ENCODE peak calls at places on chromosomes 12 and 14, in four cellular contexts. C, G, Y and Z are unnamed samples.

GRCh38 chr14:102323102-102323501 is 3.6 kb downstream of the ZNF839 start:
- DNase-seq in Y (no peak), G (peak; percentile 90), C (no peak), Z (peak; percentile 86)

GRCh38 chr14:24952851-24953666 is 96.9 kb downstream of the STXBP6 start:
- DNase-seq in C (no peak), G (no peak), Y (no peak), Z (no peak)

GRCh38 chr12:27344760-27345159 is 12.1 kb downstream of the BMAL2 start:
- DNase-seq in C (no peak), Y (no peak), G (no peak), Z (no peak)

GRCh38 chr14:72904840-72905561 is 11.1 kb upstream of the DPF3 start:
- DNase-seq in G (peak; percentile 87), Y (peak; percentile 68), C (peak; percentile 65), Z (peak; percentile 58)

GRCh38 chr12:72547593-72547992 is 275.4 kb downstream of the TRHDE start:
- DNase-seq in G (no peak), Y (no peak), C (no peak), Z (no peak)

GRCh38 chr14:102835959-102836358 is 58.7 kb downstream of the TRAF3 start:
- DNase-seq in G (no peak), Y (no peak), C (no peak), Z (no peak)

GRCh38 chr14:33165144-33165925 is 226.7 kb downstream of the NPAS3 start:
- DNase-seq in G (no peak), Y (no peak), C (no peak), Z (no peak)

GRCh38 chr12:120710805-120711296 is 593 bp downstream of the UNC119B start:
- DNase-seq in C (no peak), Y (peak; percentile 20), G (no peak), Z (no peak)

GRCh38 chr14:92692822-92693226 is 55.6 kb downstream of the LGMN start:
- DNase-seq in C (peak; percentile 79), G (peak; percentile 66), Y (peak; percentile 62), Z (peak; percentile 90)

GRCh38 chr14:68285421-68286179 is 466.0 kb downstream of the RAD51B start:
- DNase-seq in G (peak; percentile 58), C (no peak), Y (peak; percentile 48), Z (no peak)

GRCh38 chr14:68282479-68283377 is 463.1 kb downstream of the RAD51B start:
- DNase-seq in G (no peak), C (no peak), Y (peak; percentile 32), Z (no peak)

GRCh38 chr14:68284834-68285233 is 465.3 kb downstream of the RAD51B start:
- DNase-seq in G (no peak), Y (no peak), C (no peak), Z (peak; percentile 62)

GRCh38 chr14:68283378-68284123 is 464.0 kb downstream of the RAD51B start:
- DNase-seq in G (peak; percentile 34), Y (peak; percentile 74), C (no peak), Z (peak; percentile 70)

GRCh38 chr14:68284333-68284732 is 464.8 kb downstream of the RAD51B start:
- DNase-seq in C (no peak), Y (no peak), G (peak; percentile 82), Z (no peak)
- H3K4me1 ChIP-seq in C (no peaks in the 10 kb centered on the region), Y (peaks cover 71% of the 10 kb centered on the region), G (peaks cover 26% of the 10 kb centered on the region), Z (peaks cover 7% of the 10 kb centered on the region)

GRCh38 chr14:53011053-53011462 is 60.2 kb upstream of the FERMT2 start:
- DNase-seq in G (peak; percentile 99), C (peak; percentile 86), Y (no peak), Z (peak; percentile 86)
- H3K4me3 ChIP-seq in G (no peak overlapping the region), C (no peak overlapping the region), Y (no peak overlapping the region), Z (no peak overlapping the region)

GRCh38 chr12:96215933-96216273 is 21.7 kb downstream of the ELK3 start:
- DNase-seq in C (no peak), Y (no peak), G (no peak), Z (no peak)
- H3K4me1 ChIP-seq in C (no peaks in the 10 kb centered on the region), Y (peaks cover 36% of the 10 kb centered on the region), G (peaks cover under 1% of the 10 kb centered on the region), Z (peaks cover under 1% of the 10 kb centered on the region)

GRCh38 chr12:24381790-24382189 is 432.3 kb upstream of the SOX5 start:
- DNase-seq in Y (no peak), C (no peak), G (no peak), Z (no peak)

GRCh38 chr12:24380122-24380521 is 430.7 kb upstream of the SOX5 start:
- DNase-seq in C (no peak), Y (no peak), G (peak; percentile 2), Z (no peak)

GRCh38 chr12:24379038-24379437 is 429.6 kb upstream of the SOX5 start:
- DNase-seq in C (no peak), Y (no peak), G (no peak), Z (no peak)

GRCh38 chr12:24379493-24379892 is 430.0 kb upstream of the SOX5 start:
- DNase-seq in C (no peak), G (no peak), Y (no peak), Z (no peak)

DNA sequence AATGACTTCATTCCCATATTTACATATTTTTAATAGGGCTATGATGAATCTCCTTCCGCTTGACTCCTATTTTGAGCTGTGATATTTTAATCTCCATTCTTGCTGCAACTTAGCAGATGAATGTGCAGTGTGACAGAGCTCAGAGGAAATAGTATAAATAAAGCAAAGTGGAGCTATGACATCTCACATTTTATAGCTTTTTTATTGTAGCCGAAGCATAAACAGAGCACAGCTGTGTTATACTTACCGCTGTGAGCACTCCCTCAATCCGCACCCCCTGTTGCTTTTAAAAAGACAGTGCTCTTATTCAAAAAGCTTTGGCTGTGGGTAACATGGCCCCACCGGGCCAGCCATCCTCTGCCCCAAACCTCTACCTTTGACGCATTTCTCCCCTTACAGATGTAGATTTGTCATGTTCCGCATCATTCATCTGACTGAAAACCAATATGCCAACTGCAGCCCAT is 429.1 kb upstream of the SOX5 start:
- DNase-seq in Y (no peak), C (no peak), G (no peak), Z (no peak)
- H3K4me3 ChIP-seq in Y (no peak overlapping the region), C (no peak overlapping the region), G (no peak overlapping the region), Z (no peak overlapping the region)

GRCh38 chr12:93378373-93379310 is 917 bp downstream of the NUDT4 start:
- DNase-seq in G (peak; percentile 74), Y (peak; percentile 60), C (peak; percentile 63), Z (peak; percentile 46)

GRCh38 chr12:93375906-93376305 is 1.8 kb upstream of the NUDT4 start:
- DNase-seq in C (no peak), Y (no peak), G (no peak), Z (no peak)

GRCh38 chr12:93377252-93377542 is 528 bp upstream of the NUDT4 start:
- DNase-seq in Y (no peak), G (no peak), C (no peak), Z (no peak)

GRCh38 chr12:93373847-93374723 is 3.6 kb upstream of the NUDT4 start:
- DNase-seq in C (no peak), Y (no peak), G (no peak), Z (no peak)

DNA sequence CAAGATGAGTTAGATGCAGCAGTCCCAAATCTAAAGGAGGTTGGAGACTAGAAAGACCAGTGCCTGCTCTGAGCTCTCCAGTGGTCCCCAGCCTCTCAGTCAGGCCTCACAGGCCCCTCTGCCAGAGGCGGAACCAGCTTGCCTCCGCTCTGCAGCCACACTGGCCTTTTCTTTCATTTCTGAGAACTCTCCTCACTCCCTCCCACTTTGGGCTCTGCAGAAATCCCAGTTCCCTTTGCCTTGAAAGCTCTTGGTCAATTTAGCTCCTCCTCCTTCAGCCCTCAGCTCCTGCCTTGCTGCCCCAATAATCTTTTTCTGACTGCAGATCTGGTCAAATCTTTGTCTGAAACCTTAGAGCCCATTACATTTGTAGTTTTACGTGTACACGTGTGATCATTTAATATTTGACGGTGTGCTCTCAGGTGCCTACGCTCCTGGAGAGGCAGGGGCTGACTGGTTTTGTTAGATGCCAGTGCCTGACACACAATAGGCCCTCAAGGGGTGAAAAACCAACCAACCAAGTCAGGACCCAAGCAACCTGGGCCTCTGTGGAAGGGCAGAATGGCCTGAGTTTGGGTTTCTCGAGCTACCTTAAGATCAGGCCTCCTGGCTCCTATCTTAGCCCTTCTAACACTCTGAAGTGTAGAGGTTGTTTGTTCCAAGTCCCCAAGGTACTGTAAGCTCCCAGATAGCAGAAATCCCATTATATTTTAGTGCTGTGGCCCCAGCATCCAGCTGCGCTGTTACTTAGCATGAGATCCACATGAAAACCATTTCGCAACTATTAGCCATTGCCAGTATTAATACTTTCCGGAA is 1.1 kb upstream of the NUDT4 start:
- DNase-seq in G (peak; percentile 62), Y (no peak), C (peak; percentile 71), Z (peak; percentile 82)
- H3K4me1 ChIP-seq in G (peaks cover 13% of the 10 kb centered on the region), Y (peaks cover 23% of the 10 kb centered on the region), C (peaks cover 4% of the 10 kb centered on the region), Z (peaks cover 2% of the 10 kb centered on the region)

GRCh38 chr12:51864701-51865469 is 16.4 kb upstream of the FIGNL2 start:
- DNase-seq in Y (no peak), C (no peak), G (peak; percentile 28), Z (no peak)

GRCh38 chr12:51862947-51863346 is 14.4 kb upstream of the FIGNL2 start:
- DNase-seq in Y (no peak), C (peak; percentile 17), G (no peak), Z (no peak)

GRCh38 chr12:51865470-51865745 is 16.9 kb upstream of the FIGNL2 start:
- DNase-seq in G (no peak), Y (no peak), C (no peak), Z (peak; percentile 40)

GRCh38 chr12:51863921-51864700 is 15.6 kb upstream of the FIGNL2 start:
- DNase-seq in C (peak; percentile 46), Y (no peak), G (peak; percentile 53), Z (peak; percentile 65)

DNA sequence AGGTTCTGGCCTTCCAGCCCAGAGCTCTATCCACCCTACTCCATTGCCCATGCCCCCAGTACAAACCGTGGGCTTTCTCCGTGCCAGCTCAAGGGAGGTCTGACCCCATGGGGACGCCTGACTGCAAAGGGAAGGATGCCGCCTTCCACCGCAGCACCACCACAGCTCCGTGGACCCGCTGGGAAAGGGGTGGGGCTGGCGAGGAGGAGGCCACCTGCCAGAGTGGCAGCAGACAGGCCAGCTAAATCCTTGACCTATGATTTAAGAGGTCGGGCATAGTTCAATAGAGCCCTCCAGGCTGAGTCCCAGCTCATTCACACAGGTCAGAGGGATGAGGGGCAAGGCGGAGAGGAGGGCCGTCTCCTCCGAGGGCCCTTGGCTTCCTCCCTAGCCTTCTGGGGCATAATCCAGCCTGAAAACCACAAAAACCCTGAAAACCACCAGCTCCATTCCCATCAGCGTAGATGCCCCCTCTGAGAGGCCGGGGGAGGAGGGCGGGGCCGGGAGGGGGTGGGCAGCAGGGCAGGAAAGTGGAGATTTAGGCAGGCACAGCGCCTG is 14.9 kb upstream of the FIGNL2 start:
- DNase-seq in Y (no peak), C (peak; percentile 42), G (peak; percentile 21), Z (no peak)
- H3K4me3 ChIP-seq in Y (no peak overlapping the region), C (no peak overlapping the region), G (peak overlapping the region; percentile 28), Z (peak overlapping the region; percentile 48)

DNA sequence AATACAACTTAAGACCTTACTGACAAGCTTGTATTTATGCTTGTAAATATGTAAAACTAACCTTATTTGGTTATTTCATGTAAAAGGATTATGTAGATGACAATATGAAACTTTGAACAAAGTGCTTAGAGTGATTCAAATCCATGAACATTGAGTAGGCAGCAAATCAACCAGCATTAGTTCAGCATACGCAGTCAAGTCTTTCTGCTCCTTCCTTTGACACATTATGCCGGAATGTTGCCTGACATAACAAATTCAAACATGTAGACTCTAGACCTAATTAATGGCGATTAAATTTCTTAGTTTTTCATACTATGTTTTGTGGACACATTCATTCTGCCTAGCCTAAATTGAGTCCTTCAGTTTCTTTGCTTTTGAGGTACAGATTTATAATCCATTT is 105.3 kb downstream of the FGD4 start:
- DNase-seq in G (no peak), C (no peak), Y (no peak), Z (no peak)
- H3K4me1 ChIP-seq in G (peaks cover 17% of the 10 kb centered on the region), C (peaks cover 5% of the 10 kb centered on the region), Y (no peaks in the 10 kb centered on the region), Z (peaks cover 15% of the 10 kb centered on the region)

GRCh38 chr12:11731042-11731357 is 81.5 kb downstream of the ETV6 start:
- DNase-seq in Y (no peak), C (no peak), G (no peak), Z (no peak)
- H3K4me3 ChIP-seq in Y (no peak overlapping the region), C (no peak overlapping the region), G (no peak overlapping the region), Z (no peak overlapping the region)